ENCODE peak calls at places on chromosome 2, in four cellular contexts. U is HCEC 1CT, R is ovary, I is neuronal stem cell. K is an unnamed sample.

GRCh38 chr2:28225472-28225915 is 167.2 kb upstream of the FOSL2 start:
- DNase-seq in U (peak), R (no peak), I (no peak), K (no peak)

GRCh38 chr2:217848351-217848957 is 154.3 kb downstream of the TNS1 start:
- DNase-seq in U (no peak), R (no peak), I (no peak), K (no peak)

GRCh38 chr2:24917086-24917485 is 3.0 kb downstream of the ADCY3 start:
- DNase-seq in U (no peak), R (no peak), I (no peak), K (no peak)

GRCh38 chr2:240983361-240983995 is 14.9 kb upstream of the SNED1 start:
- DNase-seq in U (no peak), R (peak), I (no peak), K (peak)

GRCh38 chr2:96616535-96616934 is 21.6 kb downstream of the KANSL3 start:
- DNase-seq in U (no peak), R (no peak), I (no peak), K (no peak)

GRCh38 chr2:102143450-102143985 is 972 bp downstream of the IL1R1 start:
- DNase-seq in U (no peak), R (peak), I (no peak), K (peak)

GRCh38 chr2:134668821-134669220 is 50.0 kb downstream of the TMEM163 start:
- DNase-seq in U (no peak), R (no peak), I (no peak), K (peak)

GRCh38 chr2:224372624-224373023 is 29.3 kb downstream of the FAM124B start:
- DNase-seq in U (no peak), R (no peak), I (no peak), K (no peak)

GRCh38 chr2:109513749-109514588 is 99.8 kb downstream of the SEPTIN10 start:
- DNase-seq in U (peak), R (peak), I (no peak), K (peak)

GRCh38 chr2:86383844-86384243 is 46.4 kb upstream of the REEP1 start:
- DNase-seq in U (peak), R (no peak), I (no peak), K (no peak)

GRCh38 chr2:237165405-237166276 is 80.0 kb downstream of the COPS8 start:
- DNase-seq in U (peak), R (no peak), I (no peak), K (no peak)

GRCh38 chr2:39606585-39606984 is 59.1 kb upstream of the TMEM178A start:
- DNase-seq in U (no peak), R (no peak), I (no peak), K (no peak)

GRCh38 chr2:24181849-24182248 is 7.0 kb downstream of the FAM228A start:
- DNase-seq in U (no peak), R (no peak), I (no peak), K (no peak)

GRCh38 chr2:54627973-54628372 is 95.5 kb upstream of the EML6 start:
- DNase-seq in U (no peak), R (no peak), I (no peak), K (no peak)

GRCh38 chr2:127342101-127342500 is 45.7 kb downstream of the MAP3K2 start:
- DNase-seq in U (no peak), R (no peak), I (no peak), K (no peak)

GRCh38 chr2:43224571-43225092 is 1.8 kb downstream of the ZFP36L2 start:
- DNase-seq in U (peak), R (peak), I (no peak), K (no peak)

GRCh38 chr2:132642415-132642814 is 27.6 kb downstream of the LYPD1 start:
- DNase-seq in U (no peak), R (no peak), I (no peak), K (no peak)

GRCh38 chr2:227416669-227417068 is 28.9 kb upstream of the SCYGR1 start:
- DNase-seq in U (no peak), R (no peak), I (no peak), K (no peak)

GRCh38 chr2:118699816-118700215 is 147.6 kb downstream of the EN1 start:
- DNase-seq in U (no peak), R (no peak), I (no peak), K (no peak)

GRCh38 chr2:124975224-124975623 is 950.1 kb downstream of the CNTNAP5 start:
- DNase-seq in U (no peak), R (no peak), I (no peak), K (no peak)

GRCh38 chr2:74919827-74920226 is 38.6 kb upstream of the POLE4 start:
- DNase-seq in U (peak), R (peak), I (peak), K (peak)

GRCh38 chr2:191245869-191246531 is 796 bp downstream of the MYO1B start:
- DNase-seq in U (peak), R (peak), I (peak), K (peak)

GRCh38 chr2:236536727-236537398 is 32.8 kb upstream of the ACKR3 start:
- DNase-seq in U (no peak), R (no peak), I (no peak), K (no peak)